ENCODE peak calls at places on chromosomes 4 and X, in eight cellular contexts. T is left ventricle myocardium inferior; Y is stimulated activated CD4-positive, alpha-beta T cell treated with anti-CD3 and anti-CD28 coated beads, Interleukin-4, amount 100 ng/mL, for 24 hours; W is AG09319; Q is activated CD4-positive, CD25-positive, alpha-beta regulatory T cell; S is A549; R is fibroblast of mammary gland; A is WERI-Rb-1. B is an unnamed sample.

GRCh38 chrX:13432376-13432775 is 112.5 kb upstream of the ATXN3L start:
- DNase-seq in Y (no peak), S (peak; percentile 60), R (peak; percentile 98), T (no peak), W (peak; percentile 91), A (no peak), Q (no peak), B (no peak)

GRCh38 chrX:1421433-1422134 is 29.7 kb upstream of the SLC25A6 start:
- DNase-seq in W (no peak), Y (no peak), A (peak; percentile 10), R (peak; percentile 12), T (no peak), Q (no peak), S (peak; percentile 64), B (no peak)

GRCh38 chr4:25486171-25486570 is 109.1 kb downstream of the ANAPC4 start:
- DNase-seq in A (no peak), T (no peak), Q (no peak), Y (no peak), S (peak; percentile 21), R (no peak), W (no peak), B (no peak)

GRCh38 chr4:20809796-20810195 is 109.5 kb downstream of the PACRGL start:
- DNase-seq in T (no peak), W (no peak), A (no peak), R (no peak), S (no peak), Y (no peak), Q (no peak), B (no peak)

GRCh38 chrX:82087699-82088098 is 885.8 kb downstream of the SH3BGRL start:
- DNase-seq in Q (no peak), W (no peak), T (peak; percentile 21), R (no peak), S (no peak), A (no peak), Y (no peak), B (no peak)

GRCh38 chr4:6942238-6942800 is 32.7 kb downstream of the TBC1D14 start:
- DNase-seq in S (peak; percentile 55), Q (no peak), W (peak; percentile 86), T (no peak), R (peak; percentile 94), Y (peak; percentile 40), A (no peak), B (no peak)

GRCh38 chr4:140829825-140830224 is 73.6 kb upstream of the TBC1D9 start:
- DNase-seq in W (no peak), T (no peak), Y (no peak), A (no peak), R (no peak), Q (no peak), S (no peak), B (no peak)

GRCh38 chr4:183532823-183533222 is 28.0 kb downstream of the ING2 start:
- DNase-seq in W (no peak), S (no peak), T (no peak), R (peak; percentile 22), Q (no peak), Y (no peak), A (no peak), B (no peak)

GRCh38 chrX:119228506-119229290 is 7.4 kb upstream of the PGRMC1 start:
- DNase-seq in T (no peak), R (peak; percentile 95), A (no peak), Q (no peak), W (peak; percentile 70), S (peak; percentile 56), Y (no peak), B (no peak)

GRCh38 chr4:29213020-29213419 is 1507.1 kb upstream of the PCDH7 start:
- DNase-seq in Q (no peak), A (no peak), Y (no peak), R (no peak), W (no peak), S (no peak), T (no peak), B (no peak)

GRCh38 chr4:102713096-102713495 is 47.7 kb downstream of the MANBA start:
- DNase-seq in Y (no peak), T (no peak), S (peak; percentile 31), A (no peak), R (peak; percentile 14), W (no peak), Q (no peak), B (no peak)

GRCh38 chrX:20623448-20623847 is 356.7 kb upstream of the RPS6KA3 start:
- DNase-seq in S (peak; percentile 51), Q (no peak), A (no peak), R (peak; percentile 62), W (no peak), T (no peak), Y (no peak), B (no peak)

GRCh38 chr4:101037938-101038413 is 309.4 kb downstream of the PPP3CA start:
- DNase-seq in Y (peak; percentile 12), R (no peak), A (no peak), W (no peak), T (no peak), Q (no peak), S (no peak), B (no peak)

GRCh38 chrX:118983513-118983912 is 9.1 kb downstream of the LONRF3 start:
- DNase-seq in Y (no peak), A (no peak), R (no peak), S (no peak), W (no peak), Q (no peak), T (no peak), B (no peak)

B was measured in HuH-7.